ENCODE peak calls at places on chromosomes 1 and 21, in six cellular contexts. N is epithelial cell of esophagus, P is mammary epithelial cell, D is HAP-1, H is retinal pigment epithelial cell, E is uterus. M is an unnamed sample.

GRCh38 chr1:173113015-173113741 is 62.4 kb upstream of the TNFSF18 start:
- DNase-seq in H (no peak), E (no peak), P (peak; percentile 94), N (peak; percentile 97), D (no peak), M (peak; percentile 82)

GRCh38 chr1:153310526-153310925 is 2.2 kb downstream of the PGLYRP3 start:
- DNase-seq in N (no peak), D (no peak), H (no peak), E (no peak), P (no peak), M (no peak)

GRCh38 chr1:61330018-61330417 is 247.7 kb downstream of the NFIA start:
- DNase-seq in E (no peak), N (no peak), P (no peak), D (no peak), H (no peak), M (no peak)

GRCh38 chr1:149848811-149849210 is 50.6 kb upstream of the BOLA1 start:
- DNase-seq in E (no peak), D (peak; percentile 6), P (no peak), N (peak; percentile 10), H (no peak), M (no peak)

GRCh38 chr1:94543003-94543402 is 1.4 kb upstream of the F3 start:
- DNase-seq in H (no peak), D (no peak), P (peak; percentile 69), N (peak; percentile 54), E (no peak), M (no peak)

GRCh38 chr1:90836345-90836679 is 119.2 kb upstream of the BARHL2 start:
- DNase-seq in D (no peak), E (peak; percentile 30), P (no peak), H (no peak), N (no peak), M (no peak)

GRCh38 chr1:145885738-145886287 is at the start of gene ANKRD35:
- DNase-seq in E (peak; percentile 79), H (no peak), P (peak; percentile 64), N (peak; percentile 79), D (peak; percentile 94), M (no peak)

GRCh38 chr1:109980324-109981127 is 4.0 kb upstream of the AHCYL1 start:
- DNase-seq in P (peak; percentile 37), N (peak; percentile 56), H (no peak), D (no peak), E (no peak), M (no peak)

GRCh38 chr1:3774503-3775247 is 2.1 kb downstream of the SMIM1 start:
- DNase-seq in E (no peak), N (no peak), D (no peak), P (no peak), H (no peak), M (no peak)

GRCh38 chr1:228074954-228075730 is 7.4 kb upstream of the ARF1 start:
- DNase-seq in H (no peak), N (no peak), D (no peak), E (peak; percentile 20), P (no peak), M (no peak)

GRCh38 chr1:64282353-64282752 is 78.9 kb downstream of the UBE2U start:
- DNase-seq in E (no peak), P (peak; percentile 67), D (peak; percentile 28), N (peak; percentile 63), H (peak; percentile 12), M (no peak)

GRCh38 chr1:93442276-93442675 is 5.6 kb upstream of the FNBP1L start:
- DNase-seq in P (peak; percentile 59), N (peak; percentile 81), D (no peak), E (no peak), H (peak; percentile 46), M (no peak)

GRCh38 chr1:28591708-28592313 is at the start of gene RAB42:
- DNase-seq in D (peak; percentile 84), N (no peak), P (no peak), H (no peak), E (peak; percentile 38), M (no peak)

GRCh38 chr1:161359316-161359715 is 8.4 kb downstream of the CFAP126 start:
- DNase-seq in H (no peak), P (no peak), D (no peak), E (no peak), N (no peak), M (no peak)

GRCh38 chr1:200588698-200589097 is 31.9 kb downstream of the KIF14 start:
- DNase-seq in H (no peak), E (no peak), P (no peak), N (no peak), D (no peak), M (no peak)

GRCh38 chr21:41580758-41581554 is 73.0 kb upstream of the TMPRSS2 start:
- DNase-seq in D (no peak), H (no peak), N (peak; percentile 96), E (no peak), P (peak; percentile 87), M (no peak)

GRCh38 chr1:220791287-220791686 is 4.6 kb downstream of the MTARC1 start:
- DNase-seq in P (peak; percentile 54), E (no peak), H (no peak), D (no peak), N (peak; percentile 81), M (no peak)

GRCh38 chr21:35257413-35257812 is 208.3 kb upstream of the RUNX1 start:
- DNase-seq in E (peak; percentile 45), N (peak; percentile 95), P (peak; percentile 95), H (peak; percentile 99), D (no peak), M (peak; percentile 74)

GRCh38 chr1:178127482-178127881 is 33.6 kb downstream of the RASAL2 start:
- DNase-seq in D (no peak), N (no peak), E (no peak), P (no peak), H (no peak), M (no peak)

GRCh38 chr1:1437904-1438376 is 2.5 kb downstream of the VWA1 start:
- DNase-seq in D (no peak), N (no peak), P (no peak), E (no peak), H (no peak), M (peak; percentile 20)

GRCh38 chr21:17045214-17045835 is 467.5 kb upstream of the CXADR start:
- DNase-seq in H (no peak), N (peak; percentile 38), E (no peak), D (no peak), P (peak; percentile 6), M (no peak)

GRCh38 chr1:15703562-15703961 is 19.4 kb downstream of the PLEKHM2 start:
- DNase-seq in N (peak; percentile 82), D (no peak), E (peak; percentile 86), P (peak; percentile 79), H (peak; percentile 94), M (peak; percentile 77)

GRCh38 chr1:116508984-116509980 is 61.5 kb downstream of the CD58 start:
- DNase-seq in H (no peak), N (peak; percentile 86), E (no peak), D (no peak), P (peak; percentile 94), M (peak; percentile 74)

GRCh38 chr1:59006309-59006698 is 222.5 kb upstream of the JUN start:
- DNase-seq in N (peak; percentile 51), D (no peak), P (peak; percentile 19), E (no peak), H (no peak), M (no peak)

GRCh38 chr1:227788279-227789041 is 27.0 kb upstream of the PRSS38 start:
- DNase-seq in E (peak; percentile 85), N (peak; percentile 65), P (peak; percentile 68), H (no peak), D (peak; percentile 92), M (no peak)

DNA sequence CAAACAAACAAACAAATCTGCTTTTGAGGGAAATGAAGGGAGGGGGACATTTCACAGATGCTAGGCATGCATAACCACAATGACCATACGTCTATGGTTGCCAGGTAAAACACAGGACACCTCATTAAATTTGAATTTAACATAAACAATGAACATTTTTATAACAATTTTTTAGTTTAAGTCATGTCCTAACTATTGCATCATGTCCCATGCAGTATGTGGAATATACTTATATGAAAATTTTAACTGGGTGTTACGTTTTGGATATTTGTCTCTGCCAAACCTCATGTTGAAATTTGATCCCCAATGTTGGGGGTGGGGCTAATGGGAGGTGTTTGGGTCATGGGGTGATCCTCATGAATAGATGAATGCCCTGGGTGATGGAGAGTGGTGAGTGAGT is 31.0 kb upstream of the ZBTB18 start:
- DNase-seq in P (no peak), D (no peak), N (no peak), E (no peak), H (no peak), M (no peak)
- H3K4me3 ChIP-seq in P (no peak overlapping the region), D (no peak overlapping the region), N (no peak overlapping the region), E (no peak overlapping the region), H (no peak overlapping the region), M (no peak overlapping the region)

DNA sequence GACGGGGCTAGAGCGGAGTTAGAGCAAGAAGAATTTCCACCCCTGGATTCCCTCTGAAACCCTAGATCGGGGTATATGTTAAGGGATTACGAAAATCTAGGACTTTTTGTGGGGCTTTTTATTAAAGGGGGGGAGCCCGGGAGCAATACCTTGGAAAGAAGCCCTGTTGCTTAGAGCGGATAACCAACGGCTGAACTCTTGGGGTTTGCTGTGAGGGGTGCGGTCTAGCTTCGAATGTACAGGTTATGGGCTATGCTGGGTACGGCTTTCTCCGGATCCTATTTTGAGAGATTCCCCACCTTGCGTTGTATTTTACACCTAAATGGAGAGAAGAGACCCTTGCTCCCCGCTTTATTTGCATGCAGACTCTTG is 633 bp downstream of the DYRK3 start:
- DNase-seq in E (no peak), P (peak; percentile 35), N (no peak), D (peak; percentile 12), H (no peak), M (no peak)
- H3K4me3 ChIP-seq in E (peak overlapping the region; percentile 91), P (peak overlapping the region; percentile 95), N (peak overlapping the region; percentile 70), D (peak overlapping the region; percentile 81), H (peak overlapping the region; percentile 86), M (peak overlapping the region; percentile 97)

GRCh38 chr1:179590671-179591070 is 961 bp upstream of the TDRD5 start:
- DNase-seq in E (no peak), N (no peak), H (no peak), D (no peak), P (no peak), M (no peak)

GRCh38 chr1:179588425-179589024 is 3.1 kb upstream of the TDRD5 start:
- DNase-seq in E (no peak), N (no peak), D (no peak), H (no peak), P (no peak), M (no peak)

GRCh38 chr1:179589524-179589923 is 2.1 kb upstream of the TDRD5 start:
- DNase-seq in H (no peak), P (no peak), D (no peak), E (no peak), N (no peak), M (peak; percentile 59)

GRCh38 chr1:179591253-179591591 is 410 bp upstream of the TDRD5 start:
- DNase-seq in N (no peak), D (no peak), H (no peak), E (no peak), P (no peak), M (no peak)

GRCh38 chr1:179591592-179592580 is at the start of gene TDRD5:
- DNase-seq in H (peak; percentile 36), E (no peak), D (no peak), P (no peak), N (peak; percentile 11), M (no peak)
- H3K4me3 ChIP-seq in H (peak within 1 kb of the TSS; percentile 20), E (no peak within 1 kb of the TSS), D (no peak within 1 kb of the TSS), P (no peak within 1 kb of the TSS), N (no peak within 1 kb of the TSS), M (peak within 1 kb of the TSS; percentile 37)

DNA sequence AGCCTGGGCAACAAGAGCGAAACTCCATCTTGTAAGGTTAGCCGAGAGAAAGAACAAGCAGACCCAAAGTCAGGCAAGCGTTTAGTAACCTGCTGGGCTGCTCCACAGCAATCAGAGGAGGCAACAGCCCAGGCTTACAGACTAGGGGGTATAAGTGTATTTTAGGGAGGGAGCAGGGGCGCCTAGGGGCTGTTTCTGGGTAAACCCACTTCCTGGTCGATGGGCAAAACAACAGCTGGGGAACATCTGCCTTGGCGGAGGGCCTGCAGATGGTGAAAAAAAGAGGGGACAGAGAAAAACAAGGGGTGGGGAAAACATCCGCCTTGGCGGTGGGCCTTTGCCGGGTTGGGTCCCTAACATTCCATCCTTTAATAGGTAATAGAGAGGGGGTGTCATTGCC is 5.2 kb downstream of the TAS1R1 start:
- DNase-seq in D (no peak), E (no peak), N (no peak), P (no peak), H (no peak), M (no peak)
- H3K4me3 ChIP-seq in D (no peak overlapping the region), E (no peak overlapping the region), N (no peak overlapping the region), P (no peak overlapping the region), H (no peak overlapping the region), M (no peak overlapping the region)